ENCODE peak calls at places on chromosomes 12 and 14, in six cellular contexts. Y is lower leg skin; N is tibial nerve; U is CD4-positive, alpha-beta T cell; J is mucosa of descending colon; V is astrocyte of the spinal cord. L is an unnamed sample.

GRCh38 chr12:38156497-38157245 is 159.9 kb upstream of the ALG10B start:
- DNase-seq in Y (peak), N (no peak), U (no peak), J (no peak), V (no peak), L (no peak)

GRCh38 chr14:74492413-74493342 is at the start of gene NPC2:
- DNase-seq in Y (no peak), N (no peak), U (no peak), J (no peak), V (peak), L (no peak)

GRCh38 chr12:57461326-57461903 is 1.8 kb downstream of the GLI1 start:
- DNase-seq in Y (peak), N (peak), U (no peak), J (peak), V (peak), L (no peak)

GRCh38 chr12:3743803-3744202 is 9.1 kb downstream of the CRACR2A start:
- DNase-seq in Y (peak), N (no peak), U (no peak), J (no peak), V (peak), L (no peak)

GRCh38 chr12:38399711-38400205 is 83.2 kb downstream of the ALG10B start:
- DNase-seq in Y (no peak), N (no peak), U (no peak), J (no peak), V (no peak), L (no peak)

GRCh38 chr12:22271036-22271435 is 63.5 kb downstream of the ST8SIA1 start:
- DNase-seq in Y (no peak), N (no peak), U (no peak), J (no peak), V (peak), L (no peak)

GRCh38 chr14:49982522-49982951 is 89.7 kb downstream of the ARF6 start:
- DNase-seq in Y (peak), N (no peak), U (no peak), J (no peak), V (peak), L (no peak)

GRCh38 chr12:91874086-91874865 is 271.4 kb downstream of the BTG1 start:
- DNase-seq in Y (no peak), N (no peak), U (no peak), J (no peak), V (no peak), L (no peak)

GRCh38 chr14:75577724-75578098 is 709 bp upstream of the FLVCR2 start:
- DNase-seq in Y (peak), N (peak), U (peak), J (peak), V (peak), L (peak)

GRCh38 chr14:49768301-49769121 is 558 bp downstream of the KLHDC2 start:
- DNase-seq in Y (no peak), N (no peak), U (peak), J (peak), V (peak), L (peak)

GRCh38 chr14:71372411-71372838 is 465.2 kb downstream of the PCNX1 start:
- DNase-seq in Y (no peak), N (no peak), U (no peak), J (no peak), V (peak), L (no peak)

GRCh38 chr12:116650062-116650461 is 87.8 kb downstream of the SPRING1 start:
- DNase-seq in Y (no peak), N (no peak), U (no peak), J (no peak), V (no peak), L (no peak)

GRCh38 chr14:98223106-98223505 is 1048.9 kb downstream of the BCL11B start:
- DNase-seq in Y (no peak), N (no peak), U (no peak), J (no peak), V (no peak), L (no peak)

GRCh38 chr14:52268191-52269061 is 928 bp downstream of the PTGDR start:
- DNase-seq in Y (no peak), N (no peak), U (no peak), J (peak), V (peak), L (no peak)

GRCh38 chr12:14239935-14240872 is 125.3 kb upstream of the ATF7IP start:
- DNase-seq in Y (no peak), N (no peak), U (no peak), J (peak), V (no peak), L (no peak)

GRCh38 chr12:65535951-65536350 is 257.5 kb downstream of the MSRB3 start:
- DNase-seq in Y (no peak), N (no peak), U (no peak), J (no peak), V (no peak), L (no peak)

GRCh38 chr14:40623641-40624040 is 983.0 kb upstream of the LRFN5 start:
- DNase-seq in Y (no peak), N (no peak), U (no peak), J (no peak), V (no peak), L (no peak)

GRCh38 chr14:100278702-100279101 is 27.5 kb downstream of the SLC25A29 start:
- DNase-seq in Y (peak), N (no peak), U (no peak), J (no peak), V (peak), L (no peak)

GRCh38 chr12:126784328-126784921 is 1482.5 kb upstream of the TMEM132C start:
- DNase-seq in Y (no peak), N (no peak), U (no peak), J (no peak), V (peak), L (peak)

GRCh38 chr14:103679351-103679750 is 35.9 kb downstream of the XRCC3 start:
- DNase-seq in Y (no peak), N (no peak), U (no peak), J (peak), V (peak), L (no peak)

GRCh38 chr14:76876076-76876475 is 49.9 kb downstream of the LRRC74A start:
- DNase-seq in Y (no peak), N (no peak), U (peak), J (no peak), V (peak), L (peak)

GRCh38 chr14:103204852-103205540 is 81.7 kb downstream of the TNFAIP2 start:
- DNase-seq in Y (no peak), N (no peak), U (no peak), J (no peak), V (no peak), L (no peak)

GRCh38 chr14:22465201-22465835 is 123.7 kb downstream of the DAD1 start:
- DNase-seq in Y (no peak), N (no peak), U (no peak), J (no peak), V (peak), L (no peak)

GRCh38 chr14:92461891-92462290 is 51.7 kb upstream of the RIN3 start:
- DNase-seq in Y (peak), N (no peak), U (no peak), J (no peak), V (no peak), L (no peak)

GRCh38 chr12:75058228-75058627 is 151.4 kb downstream of the KCNC2 start:
- DNase-seq in Y (no peak), N (no peak), U (no peak), J (no peak), V (no peak), L (no peak)
- TF ChIP-seq CTCF in Y (no peak), N (no peak), U (no peak), J (no peak), V (no peak), L (no peak)

GRCh38 chr12:6867407-6868210 is at the start of gene TPI1:
- DNase-seq in Y (peak), N (peak), U (peak), J (peak), V (peak), L (peak)
- TF ChIP-seq CTCF in Y (no peak), N (no peak), U (no peak), J (no peak), V (no peak), L (no peak)

GRCh38 chr14:57865066-57865449 is 834 bp downstream of the SLC35F4 start:
- DNase-seq in Y (no peak), N (no peak), U (no peak), J (no peak), V (no peak), L (no peak)

GRCh38 chr14:57866199-57866755 is 385 bp upstream of the SLC35F4 start:
- DNase-seq in Y (no peak), N (no peak), U (no peak), J (no peak), V (no peak), L (no peak)

GRCh38 chr14:57863471-57863870 is 2.4 kb downstream of the SLC35F4 start:
- DNase-seq in Y (no peak), N (no peak), U (no peak), J (no peak), V (no peak), L (no peak)

GRCh38 chr14:57869530-57870088 is 3.7 kb upstream of the SLC35F4 start:
- DNase-seq in Y (no peak), N (no peak), U (no peak), J (no peak), V (no peak), L (no peak)

DNA sequence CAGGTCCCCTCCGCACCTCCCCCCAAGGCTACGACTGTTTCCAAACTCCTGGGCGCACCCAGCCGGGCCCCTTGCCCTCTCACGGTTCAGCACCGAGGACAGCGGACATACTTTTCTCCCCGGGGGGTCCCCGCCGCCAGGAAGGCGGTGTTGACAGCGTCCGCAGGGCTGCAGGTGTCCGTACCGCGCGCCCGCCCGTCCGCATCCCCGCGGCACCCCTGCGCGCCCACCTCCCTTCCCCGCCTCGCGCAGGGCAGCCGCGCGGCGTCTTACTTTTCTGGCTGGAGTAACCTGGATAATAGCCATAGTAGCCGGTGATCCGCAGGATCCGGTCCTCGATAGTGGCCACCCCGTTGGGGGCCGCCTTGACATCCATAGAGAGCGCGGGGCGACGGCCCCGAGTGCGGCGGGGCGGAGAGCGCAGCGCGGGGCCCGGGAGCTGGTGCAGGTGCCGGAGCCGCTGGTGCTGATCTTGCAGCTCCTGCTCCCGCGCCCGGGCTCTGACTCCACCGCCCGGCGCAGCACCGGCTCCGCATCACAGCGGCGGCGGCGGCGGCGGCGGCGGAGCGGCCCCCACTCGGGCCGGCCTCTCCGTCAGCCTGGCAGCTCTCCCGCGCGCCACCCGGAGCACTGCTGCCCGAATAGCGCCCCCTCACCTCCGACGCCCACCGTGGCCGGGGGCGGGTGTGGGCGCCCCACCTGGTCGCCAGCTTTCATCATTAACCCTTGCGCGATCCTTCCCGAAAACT is at the start of gene SLC35F4:
- DNase-seq in Y (no peak), N (no peak), U (no peak), J (peak), V (peak), L (peak)
- TF ChIP-seq CTCF in Y (no peak), N (no peak), U (no peak), J (no peak), V (no peak), L (no peak)

GRCh38 chr12:107319536-107320030 is 226.2 kb upstream of the CRY1 start:
- DNase-seq in Y (peak), N (no peak), U (peak), J (no peak), V (no peak), L (no peak)

GRCh38 chr12:107318804-107319535 is 225.6 kb upstream of the CRY1 start:
- DNase-seq in Y (peak), N (no peak), U (peak), J (peak), V (peak), L (peak)

GRCh38 chr12:107318554-107318803 is 225.1 kb upstream of the CRY1 start:
- DNase-seq in Y (peak), N (no peak), U (no peak), J (no peak), V (no peak), L (no peak)

GRCh38 chr12:107320031-107320928 is 226.9 kb upstream of the CRY1 start:
- DNase-seq in Y (peak), N (no peak), U (peak), J (peak), V (peak), L (no peak)

GRCh38 chr12:107317751-107318553 is 224.6 kb upstream of the CRY1 start:
- DNase-seq in Y (peak), N (peak), U (peak), J (peak), V (peak), L (peak)
- TF ChIP-seq CTCF in Y (no peak), N (no peak), U (peak), J (no peak), V (peak), L (peak)

GRCh38 chr12:71938728-71939385 is at the start of gene TPH2:
- DNase-seq in Y (no peak), N (no peak), U (peak), J (no peak), V (peak), L (peak)
- TF ChIP-seq CTCF in Y (no peak), N (no peak), U (no peak), J (no peak), V (peak), L (peak)

DNA sequence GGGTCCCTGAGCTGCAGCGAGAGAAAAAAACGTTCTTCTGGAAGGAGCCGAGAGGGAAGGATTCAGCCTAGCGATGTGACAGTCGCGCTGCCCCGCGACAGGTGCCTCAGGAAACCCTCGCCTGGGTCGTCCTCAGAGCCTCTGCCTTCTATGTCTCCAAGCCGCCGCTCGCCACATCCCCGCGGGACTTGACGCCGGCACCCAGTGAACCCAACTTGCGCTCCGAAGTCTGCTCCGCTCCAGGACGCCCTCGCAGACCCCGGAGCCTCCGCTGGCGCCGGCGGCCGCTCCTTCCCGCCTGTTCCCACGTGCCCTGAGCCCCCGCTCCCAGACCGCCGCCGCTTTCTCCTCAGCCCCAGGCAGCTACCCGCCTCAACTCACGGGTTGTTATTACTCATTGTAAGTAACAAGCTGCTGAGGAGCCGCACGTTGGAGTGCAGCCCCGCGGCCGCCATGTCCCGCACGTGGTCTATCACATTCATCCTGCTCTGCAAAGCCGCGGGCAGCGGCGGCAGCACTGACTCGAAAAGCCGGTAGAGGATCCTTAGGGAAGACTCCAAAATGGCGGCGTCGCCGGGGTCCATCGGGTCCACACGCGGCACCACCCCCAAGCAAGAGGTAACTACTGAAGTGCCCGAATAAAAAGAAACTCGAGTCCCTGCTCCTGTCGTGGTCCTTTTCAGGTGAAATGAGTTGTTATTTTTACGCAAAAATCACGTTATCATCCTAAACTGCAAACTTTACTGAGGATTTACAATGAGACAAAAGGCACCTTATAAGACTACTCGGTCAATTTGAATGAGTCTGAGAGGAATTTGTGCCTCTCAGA is at the start of gene ANAPC7:
- DNase-seq in Y (peak), N (peak), U (peak), J (peak), V (peak), L (peak)
- TF ChIP-seq CTCF in Y (no peak), N (no peak), U (no peak), J (no peak), V (peak), L (peak)

GRCh38 chr12:54784115-54784514 is 70.2 kb upstream of the MUCL1 start:
- DNase-seq in Y (no peak), N (no peak), U (no peak), J (no peak), V (no peak), L (no peak)

GRCh38 chr12:54786081-54786480 is 68.2 kb upstream of the MUCL1 start:
- DNase-seq in Y (no peak), N (no peak), U (no peak), J (no peak), V (no peak), L (no peak)
- TF ChIP-seq CTCF in Y (no peak), N (no peak), U (no peak), J (no peak), V (no peak), L (no peak)

GRCh38 chr12:47417960-47418359 is 287.9 kb downstream of the RPAP3 start:
- DNase-seq in Y (no peak), N (no peak), U (no peak), J (no peak), V (no peak), L (no peak)

GRCh38 chr12:47415054-47415453 is 290.8 kb downstream of the RPAP3 start:
- DNase-seq in Y (no peak), N (no peak), U (no peak), J (no peak), V (no peak), L (no peak)

GRCh38 chr12:47422656-47423055 is 283.2 kb downstream of the RPAP3 start:
- DNase-seq in Y (no peak), N (no peak), U (no peak), J (no peak), V (no peak), L (no peak)

GRCh38 chr12:47417146-47417545 is 288.7 kb downstream of the RPAP3 start:
- DNase-seq in Y (no peak), N (no peak), U (no peak), J (no peak), V (no peak), L (no peak)

DNA sequence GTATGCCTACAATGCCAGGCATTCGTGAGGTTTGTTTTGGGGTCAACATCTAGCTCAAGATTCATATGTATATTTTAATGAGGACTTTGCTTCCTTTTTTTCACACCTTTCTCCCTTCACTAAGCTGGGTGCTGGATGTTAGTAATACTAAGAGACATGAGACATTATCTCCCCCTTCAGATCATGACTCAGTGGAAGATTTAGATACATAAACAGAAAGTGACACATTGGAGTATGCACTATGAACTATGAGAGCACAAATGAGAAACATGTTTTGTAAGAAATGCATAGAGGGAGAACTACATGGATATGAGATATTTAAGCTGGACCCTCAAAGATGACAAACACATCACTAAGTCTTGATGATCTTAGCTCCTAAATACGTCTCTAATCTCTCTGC is 286.3 kb downstream of the RPAP3 start:
- DNase-seq in Y (no peak), N (no peak), U (no peak), J (no peak), V (no peak), L (no peak)
- TF ChIP-seq CTCF in Y (no peak), N (no peak), U (no peak), J (no peak), V (no peak), L (no peak)

L was measured in progenitor cell of endocrine pancreas.